ENCODE peak calls at places on chromosomes 12 and 14, in four cellular contexts. P, N, L and E are unnamed samples.

GRCh38 chr12:108236366-108236765 is 102.7 kb downstream of the CMKLR1 start:
- DNase-seq in P (no peak), L (no peak), N (no peak), E (no peak)

GRCh38 chr12:5827591-5827990 is 117.5 kb downstream of the ANO2 start:
- DNase-seq in P (no peak), N (no peak), L (no peak), E (no peak)

GRCh38 chr12:1839956-1840550 is 19.7 kb downstream of the LRTM2 start:
- DNase-seq in N (no peak), L (no peak), P (no peak), E (no peak)

GRCh38 chr12:76256904-76257303 is 91.3 kb downstream of the BBS10 start:
- DNase-seq in P (no peak), N (no peak), L (no peak), E (no peak)

GRCh38 chr12:92253301-92253700 is 107.7 kb upstream of the BTG1 start:
- DNase-seq in P (no peak), N (no peak), L (no peak), E (peak)

GRCh38 chr14:69848903-69849391 is 30.3 kb upstream of the SMOC1 start:
- DNase-seq in N (no peak), L (no peak), P (no peak), E (no peak)

GRCh38 chr14:56608682-56609081 is 29.1 kb downstream of the TMEM260 start:
- DNase-seq in P (no peak), N (no peak), L (no peak), E (peak)

GRCh38 chr12:10169094-10169493 is 2.8 kb downstream of the OLR1 start:
- DNase-seq in L (no peak), N (no peak), P (no peak), E (no peak)

GRCh38 chr14:91115986-91116385 is 2.1 kb downstream of the DGLUCY start:
- DNase-seq in L (peak), P (no peak), N (no peak), E (peak)

GRCh38 chr12:22709292-22709691 is 84.3 kb downstream of the ETNK1 start:
- DNase-seq in P (no peak), N (no peak), L (peak), E (peak)

GRCh38 chr12:45273717-45274271 is 57.9 kb downstream of the ANO6 start:
- DNase-seq in N (no peak), P (no peak), L (peak), E (peak)

GRCh38 chr14:69637503-69638030 is 26.2 kb downstream of the SUSD6 start:
- DNase-seq in P (no peak), N (peak), L (no peak), E (no peak)

GRCh38 chr12:80044694-80045046 is 54.7 kb upstream of the OTOGL start:
- DNase-seq in N (no peak), P (no peak), L (peak), E (peak)

GRCh38 chr12:101698782-101699347 is 1.4 kb downstream of the CHPT1 start:
- DNase-seq in N (no peak), P (no peak), L (peak), E (no peak)

GRCh38 chr14:75222208-75222701 is 45.8 kb upstream of the TMED10 start:
- DNase-seq in P (peak), L (peak), N (peak), E (peak)

GRCh38 chr12:57766464-57767311 is at the start of gene CYP27B1:
- DNase-seq in N (no peak), L (no peak), P (no peak), E (peak)

GRCh38 chr12:95882873-95883272 is 24.1 kb downstream of the SNRPF start:
- DNase-seq in L (no peak), P (no peak), N (no peak), E (no peak)

GRCh38 chr12:2460051-2460450 is 334.7 kb upstream of the FKBP4 start:
- DNase-seq in P (no peak), N (no peak), L (no peak), E (no peak)

GRCh38 chr12:124994435-124994975 is 1.1 kb downstream of the BRI3BP start:
- DNase-seq in N (peak), L (no peak), P (peak), E (peak)

GRCh38 chr14:57189070-57189469 is 79.6 kb downstream of the EXOC5 start:
- DNase-seq in L (peak), P (no peak), N (no peak), E (peak)

GRCh38 chr12:45703942-45704341 is 25.6 kb upstream of the ARID2 start:
- DNase-seq in L (no peak), N (no peak), P (no peak), E (peak)

GRCh38 chr14:59482471-59483331 is 1.5 kb downstream of the L3HYPDH start:
- DNase-seq in N (no peak), L (peak), P (no peak), E (peak)

GRCh38 chr12:94149781-94150482 is 1.6 kb downstream of the PLXNC1 start:
- DNase-seq in P (peak), N (no peak), L (peak), E (peak)

GRCh38 chr14:65179918-65180724 is 77.8 kb upstream of the MAX start:
- DNase-seq in P (no peak), L (peak), N (no peak), E (peak)

GRCh38 chr14:70257526-70257925 is 68.8 kb upstream of the SLC8A3 start:
- DNase-seq in L (no peak), P (no peak), N (no peak), E (peak)

GRCh38 chr12:73374360-73374759 is 1102.2 kb downstream of the TRHDE start:
- DNase-seq in P (no peak), L (no peak), N (no peak), E (no peak)

GRCh38 chr12:95283371-95283770 is 65.8 kb downstream of the VEZT start:
- DNase-seq in L (no peak), N (no peak), P (no peak), E (no peak)

GRCh38 chr12:59677857-59678256 is 82.0 kb downstream of the SLC16A7 start:
- DNase-seq in L (no peak), P (peak), N (peak), E (no peak)

GRCh38 chr12:59668678-59669077 is 72.8 kb downstream of the SLC16A7 start:
- DNase-seq in L (no peak), P (no peak), N (no peak), E (no peak)

DNA sequence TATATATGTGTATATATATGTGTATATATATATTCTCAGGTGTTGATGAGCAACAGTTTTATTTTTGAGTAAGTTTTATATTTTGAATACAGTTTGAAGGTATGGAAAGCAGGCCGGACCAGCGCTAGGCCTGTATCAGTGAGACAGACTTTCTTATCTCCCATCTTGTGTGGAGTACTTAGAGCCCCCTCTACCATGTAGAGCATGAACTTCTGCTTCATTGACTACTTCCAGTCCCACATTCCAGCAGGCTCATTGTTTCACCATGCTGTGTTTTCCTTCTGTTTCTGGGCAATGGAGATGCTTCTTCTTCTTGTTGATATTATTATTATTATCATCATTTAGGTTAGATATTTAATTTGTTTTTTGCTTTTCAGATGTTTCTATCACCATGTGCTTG is 76.4 kb downstream of the SLC16A7 start:
- DNase-seq in L (no peak), N (no peak), P (no peak), E (no peak)
- TF ChIP-seq CTCF in L (no peak), N (no peak), P (no peak), E (no peak)

DNA sequence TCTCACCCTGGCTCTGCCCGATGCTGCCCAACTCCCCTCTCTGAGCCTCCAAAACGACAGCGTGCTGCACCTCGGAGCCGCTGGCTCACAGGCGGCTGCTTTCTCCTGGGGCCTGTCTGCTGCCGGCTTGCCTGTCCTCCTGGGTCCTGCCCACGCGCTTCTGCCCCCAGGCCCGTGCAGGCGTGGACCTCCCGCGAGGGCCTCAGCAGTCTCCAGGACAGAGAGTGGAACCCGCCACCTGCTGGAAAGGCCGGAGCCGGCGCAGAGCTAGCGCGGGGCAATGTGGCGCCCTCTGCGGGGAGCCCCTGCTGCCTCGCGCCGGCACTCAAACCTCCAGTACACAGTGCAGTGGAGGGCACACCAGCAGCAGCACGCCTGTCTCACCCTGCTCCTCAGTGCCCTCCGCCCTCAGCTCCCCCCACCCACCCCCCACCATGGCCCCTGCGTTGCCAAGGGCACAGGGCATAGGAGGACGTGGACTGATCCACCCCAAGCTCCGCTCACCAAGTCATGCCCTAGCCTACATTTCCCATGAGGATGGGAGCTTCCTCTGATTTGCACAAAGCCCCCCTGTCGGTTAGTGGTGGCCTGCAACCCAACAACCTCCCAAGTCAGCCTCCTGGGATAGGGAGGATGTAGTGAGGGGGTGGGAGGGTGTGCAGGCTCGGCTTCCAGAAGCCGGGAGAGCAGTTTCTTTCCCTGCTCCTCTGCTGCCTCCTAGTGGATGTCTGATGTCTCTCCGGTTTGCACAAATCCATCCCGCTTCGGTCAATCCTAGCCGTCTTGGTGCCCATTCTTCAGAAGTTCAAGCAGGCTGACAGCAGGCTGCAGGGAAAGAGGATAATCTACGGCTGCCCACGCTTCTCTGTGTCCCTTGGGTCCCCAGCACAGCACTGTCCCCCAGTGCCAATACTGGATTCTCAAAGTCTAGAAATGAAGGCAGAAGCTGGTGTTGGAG is 25.2 kb downstream of the KRT8 start:
- DNase-seq in N (peak), P (peak), L (peak), E (peak)
- H3K4me3 ChIP-seq in N (peak), P (no peak), L (no peak), E (no peak)

GRCh38 chr14:103393078-103393477 is 7.9 kb downstream of the MARK3 start:
- DNase-seq in L (no peak), N (no peak), P (no peak), E (no peak)

GRCh38 chr14:103392106-103392505 is 6.9 kb downstream of the MARK3 start:
- DNase-seq in N (no peak), L (no peak), P (no peak), E (no peak)

GRCh38 chr14:103392572-103392971 is 7.4 kb downstream of the MARK3 start:
- DNase-seq in L (no peak), P (no peak), N (no peak), E (no peak)

GRCh38 chr14:103390605-103391004 is 5.4 kb downstream of the MARK3 start:
- DNase-seq in P (no peak), L (no peak), N (no peak), E (no peak)

DNA sequence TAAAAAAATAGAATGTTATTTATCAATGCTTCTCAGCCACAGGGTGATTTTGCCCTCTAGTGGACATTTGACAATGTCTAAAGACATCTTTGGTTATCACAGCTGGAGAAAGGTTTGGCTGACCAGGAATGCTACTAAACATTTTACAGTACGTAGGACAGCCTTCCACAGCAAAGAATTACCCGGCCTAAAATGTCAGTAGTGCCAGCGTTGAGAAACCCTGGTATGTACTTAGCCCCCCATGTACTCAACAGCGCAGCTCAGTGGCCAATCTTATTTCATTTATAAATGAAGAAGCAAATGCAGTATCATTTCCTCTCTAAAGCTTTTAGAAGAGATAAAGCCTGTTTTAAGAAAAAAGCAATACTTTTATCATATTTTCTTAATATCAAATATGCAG is 5.8 kb downstream of the MARK3 start:
- DNase-seq in L (peak), P (no peak), N (no peak), E (peak)
- TF ChIP-seq CTCF in L (peak), P (peak), N (peak), E (peak)

GRCh38 chr12:115760231-115760630 is 517.3 kb downstream of the MED13L start:
- DNase-seq in L (no peak), P (no peak), N (no peak), E (no peak)

GRCh38 chr12:115763376-115763775 is 514.1 kb downstream of the MED13L start:
- DNase-seq in P (no peak), N (no peak), L (peak), E (no peak)

GRCh38 chr12:115763982-115764621 is 513.4 kb downstream of the MED13L start:
- DNase-seq in N (no peak), P (no peak), L (no peak), E (peak)

GRCh38 chr12:115762934-115763333 is 514.6 kb downstream of the MED13L start:
- DNase-seq in L (no peak), P (no peak), N (no peak), E (no peak)

DNA sequence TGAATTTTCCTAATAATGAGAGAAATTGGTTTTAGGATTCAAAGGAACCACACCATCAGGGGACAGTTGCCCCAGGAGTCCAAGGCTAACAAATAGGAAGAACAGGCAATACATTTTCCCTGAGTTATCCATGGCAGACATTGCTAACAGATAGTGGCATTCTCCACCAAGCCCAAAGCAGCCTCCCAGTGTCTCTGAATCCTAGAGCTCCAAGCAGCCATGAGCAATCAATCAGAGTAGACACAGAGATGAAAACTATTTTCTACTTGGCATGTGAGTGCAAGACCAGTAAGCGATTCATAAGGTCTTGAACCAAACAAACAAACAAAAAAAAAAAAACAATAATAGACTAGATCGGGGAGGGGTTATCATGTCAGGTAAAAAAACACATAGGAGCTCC is 515.7 kb downstream of the MED13L start:
- DNase-seq in N (no peak), L (no peak), P (no peak), E (no peak)
- H3K4me3 ChIP-seq in N (no peak), L (no peak), P (no peak), E (no peak)